ENCODE peak calls at places on chromosomes 3 and 15, in five cellular contexts. D is stomach, Z is body of pancreas, E is Panc1, W is IMR-90. T is an unnamed sample.

GRCh38 chr3:48301814-48302194 is 31.7 kb downstream of the SPINK8 start:
- DNase-seq in E (no peak), Z (peak; percentile 44), D (peak; percentile 26), W (peak; percentile 19), T (peak; percentile 1)

GRCh38 chr3:79154861-79155260 is 612.9 kb downstream of the ROBO1 start:
- DNase-seq in D (no peak), Z (no peak), W (no peak), E (no peak), T (no peak)

GRCh38 chr3:189186093-189186492 is 14.3 kb downstream of the TPRG1 start:
- DNase-seq in D (no peak), W (peak; percentile 15), E (no peak), Z (peak; percentile 41), T (peak; percentile 79)

GRCh38 chr15:74438696-74439316 is 5.0 kb upstream of the SEMA7A start:
- DNase-seq in E (peak; percentile 54), Z (peak; percentile 78), D (peak; percentile 77), W (peak; percentile 77), T (peak; percentile 53)

GRCh38 chr3:58568572-58569286 is 8.5 kb downstream of the FAM107A start:
- DNase-seq in E (no peak), W (peak; percentile 63), D (peak; percentile 83), Z (peak; percentile 82), T (peak; percentile 79)

GRCh38 chr3:31671456-31671855 is 138.7 kb downstream of the STT3B start:
- DNase-seq in Z (no peak), D (no peak), E (no peak), W (no peak), T (no peak)

GRCh38 chr3:186102687-186103086 is 6.2 kb downstream of the ETV5 start:
- DNase-seq in Z (no peak), E (no peak), W (peak; percentile 22), D (no peak), T (no peak)

GRCh38 chr3:87077354-87077753 is 86.4 kb upstream of the VGLL3 start:
- DNase-seq in E (no peak), W (no peak), D (no peak), Z (no peak), T (no peak)

GRCh38 chr3:52820741-52821140 is 9.7 kb downstream of the ITIH4 start:
- DNase-seq in D (no peak), E (no peak), W (peak; percentile 6), Z (peak; percentile 23), T (no peak)

GRCh38 chr3:127652246-127652995 is 20.3 kb upstream of the ABTB1 start:
- DNase-seq in W (peak; percentile 50), E (peak; percentile 36), D (peak; percentile 54), Z (peak; percentile 56), T (peak; percentile 38)

GRCh38 chr3:172464306-172464705 is 16.1 kb upstream of the GHSR start:
- DNase-seq in D (no peak), Z (no peak), W (no peak), E (no peak), T (no peak)

GRCh38 chr3:142213298-142213697 is 12.1 kb downstream of the GK5 start:
- DNase-seq in D (peak; percentile 46), E (no peak), Z (no peak), W (no peak), T (no peak)

GRCh38 chr3:42752961-42753360 is 20.1 kb downstream of the CCDC13 start:
- DNase-seq in W (no peak), D (peak; percentile 25), Z (no peak), E (no peak), T (no peak)

GRCh38 chr15:73941044-73941443 is 14.8 kb downstream of the LOXL1 start:
- DNase-seq in E (no peak), W (peak; percentile 97), D (no peak), Z (no peak), T (peak; percentile 94)

GRCh38 chr3:46095307-46095706 is 68.0 kb upstream of the XCR1 start:
- DNase-seq in W (no peak), Z (no peak), D (no peak), E (no peak), T (no peak)

GRCh38 chr3:38651153-38651789 is 1.8 kb upstream of the SCN5A start:
- DNase-seq in W (peak; percentile 52), Z (peak; percentile 76), E (peak; percentile 71), D (peak; percentile 68), T (peak; percentile 47)

GRCh38 chr15:64232400-64232799 is 69.6 kb upstream of the PPIB start:
- DNase-seq in W (peak; percentile 83), D (no peak), Z (no peak), E (no peak), T (peak; percentile 56)

GRCh38 chr3:190811775-190812480 is 50.6 kb downstream of the GMNC start:
- DNase-seq in Z (peak; percentile 67), W (peak; percentile 60), E (peak; percentile 56), D (no peak), T (peak; percentile 65)

GRCh38 chr15:66483131-66483566 is 14.4 kb downstream of the SNAPC5 start:
- DNase-seq in E (no peak), W (peak; percentile 52), Z (peak; percentile 78), D (no peak), T (no peak)

GRCh38 chr3:143601738-143602480 is 246.4 kb downstream of the SLC9A9 start:
- DNase-seq in W (peak; percentile 37), D (peak; percentile 27), Z (no peak), E (no peak), T (peak; percentile 90)

GRCh38 chr3:126134219-126134975 is 46.0 kb downstream of the ALDH1L1 start:
- DNase-seq in D (peak; percentile 60), E (peak; percentile 17), W (peak; percentile 36), Z (peak; percentile 73), T (peak; percentile 34)

GRCh38 chr3:79598594-79598993 is 169.2 kb downstream of the ROBO1 start:
- DNase-seq in W (no peak), E (no peak), D (no peak), Z (peak; percentile 9), T (peak; percentile 45)

GRCh38 chr3:188026191-188026968 is 127.6 kb upstream of the LPP start:
- DNase-seq in E (no peak), Z (peak; percentile 42), D (no peak), W (no peak), T (no peak)

GRCh38 chr15:99014803-99015676 is 7.4 kb upstream of the PGPEP1L start:
- DNase-seq in W (peak; percentile 72), D (peak; percentile 80), Z (peak; percentile 89), E (no peak), T (peak; percentile 43)

GRCh38 chr3:141115752-141116541 is 64.8 kb downstream of the SPSB4 start:
- DNase-seq in Z (no peak), D (no peak), E (no peak), W (no peak), T (no peak)
- H3K27ac ChIP-seq in Z (no peak overlapping the region), D (peak overlapping the region; percentile 58), E (no peak overlapping the region), W (peak overlapping the region; percentile 54), T (no peak overlapping the region)

DNA sequence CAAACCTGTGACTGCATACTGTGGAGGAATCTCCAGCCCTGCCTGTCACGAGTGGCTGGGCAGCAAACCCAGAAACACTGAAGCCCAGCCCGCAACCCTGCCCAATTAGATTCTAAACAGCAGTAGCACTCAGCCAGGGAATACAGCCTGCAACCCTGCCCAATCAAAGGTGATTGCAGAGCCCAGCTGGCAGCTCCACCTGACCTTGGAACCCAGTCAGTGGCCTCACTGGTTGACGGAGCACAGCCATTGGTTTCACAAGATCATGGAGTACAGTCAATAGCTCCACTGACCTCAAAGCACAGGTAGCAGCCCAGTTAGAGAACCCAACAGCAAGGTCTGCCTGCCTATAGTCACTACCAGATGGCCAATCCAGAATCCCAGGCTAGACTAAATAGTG is 35.2 kb upstream of the MYLK start:
- DNase-seq in Z (no peak), E (no peak), D (no peak), W (no peak), T (no peak)
- H3K27ac ChIP-seq in Z (no peak overlapping the region), E (no peak overlapping the region), D (no peak overlapping the region), W (no peak overlapping the region), T (no peak overlapping the region)

DNA sequence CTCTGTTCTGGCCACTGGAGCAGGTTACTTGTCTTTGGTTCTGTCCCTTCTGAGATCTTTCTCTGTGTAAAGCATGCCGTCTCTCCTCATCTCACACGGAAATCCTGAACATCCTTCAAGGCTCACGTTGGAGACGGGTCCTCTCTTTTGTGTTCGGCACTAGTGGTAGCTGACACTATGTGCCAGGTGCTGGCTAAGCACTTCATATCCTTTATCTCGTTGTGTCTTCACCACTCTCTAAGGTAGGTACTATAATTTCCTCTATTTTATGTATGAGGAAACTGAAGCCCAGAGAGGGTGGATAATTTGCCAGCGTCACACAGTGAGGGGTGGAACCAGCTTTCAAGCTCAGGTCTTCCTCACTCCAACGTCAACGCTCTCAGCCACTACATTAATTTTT is 1.2 kb downstream of the IFT122 start:
- DNase-seq in E (no peak), W (no peak), Z (no peak), D (no peak), T (no peak)
- H3K27ac ChIP-seq in E (peak overlapping the region; percentile 98), W (peak overlapping the region; percentile 81), Z (peak overlapping the region; percentile 93), D (peak overlapping the region; percentile 94), T (peak overlapping the region; percentile 93)

GRCh38 chr3:5258526-5258925 is 71.0 kb downstream of the EDEM1 start:
- DNase-seq in Z (no peak), W (no peak), E (no peak), D (no peak), T (no peak)

GRCh38 chr3:5264093-5264610 is 76.6 kb downstream of the EDEM1 start:
- DNase-seq in Z (no peak), D (no peak), W (peak; percentile 21), E (no peak), T (no peak)

GRCh38 chr3:5262507-5262906 is 75.0 kb downstream of the EDEM1 start:
- DNase-seq in W (no peak), E (no peak), Z (no peak), D (no peak), T (no peak)

GRCh38 chr3:5264896-5265770 is 77.6 kb downstream of the EDEM1 start:
- DNase-seq in W (peak; percentile 4), E (no peak), Z (no peak), D (no peak), T (no peak)

DNA sequence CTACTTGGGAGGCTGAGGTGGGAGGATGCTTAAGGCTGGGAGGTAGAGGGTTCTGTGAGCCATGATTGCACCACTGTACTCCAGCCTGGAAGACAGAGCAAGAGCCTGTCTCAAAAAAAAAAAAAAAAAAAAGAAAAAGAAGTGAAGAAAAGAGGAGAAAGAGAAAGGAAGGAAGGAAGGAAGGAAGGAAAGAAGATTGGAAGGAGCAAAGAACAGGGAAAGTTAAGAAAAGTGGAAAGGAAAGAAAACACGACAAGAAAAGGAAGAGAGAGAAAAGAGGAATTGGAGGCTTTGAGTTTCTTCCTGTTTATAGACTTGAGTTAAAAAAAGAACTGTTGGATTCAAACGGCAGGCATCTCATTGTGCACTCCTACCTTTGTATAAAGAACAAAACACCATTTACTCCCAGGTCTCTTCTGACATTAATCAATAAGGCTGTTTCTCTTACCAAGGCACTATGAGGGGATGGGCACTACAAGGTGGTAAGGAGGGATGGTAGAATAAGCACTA is 73.5 kb downstream of the EDEM1 start:
- DNase-seq in Z (no peak), E (no peak), W (no peak), D (no peak), T (no peak)
- H3K27ac ChIP-seq in Z (no peak overlapping the region), E (no peak overlapping the region), W (no peak overlapping the region), D (no peak overlapping the region), T (no peak overlapping the region)

DNA sequence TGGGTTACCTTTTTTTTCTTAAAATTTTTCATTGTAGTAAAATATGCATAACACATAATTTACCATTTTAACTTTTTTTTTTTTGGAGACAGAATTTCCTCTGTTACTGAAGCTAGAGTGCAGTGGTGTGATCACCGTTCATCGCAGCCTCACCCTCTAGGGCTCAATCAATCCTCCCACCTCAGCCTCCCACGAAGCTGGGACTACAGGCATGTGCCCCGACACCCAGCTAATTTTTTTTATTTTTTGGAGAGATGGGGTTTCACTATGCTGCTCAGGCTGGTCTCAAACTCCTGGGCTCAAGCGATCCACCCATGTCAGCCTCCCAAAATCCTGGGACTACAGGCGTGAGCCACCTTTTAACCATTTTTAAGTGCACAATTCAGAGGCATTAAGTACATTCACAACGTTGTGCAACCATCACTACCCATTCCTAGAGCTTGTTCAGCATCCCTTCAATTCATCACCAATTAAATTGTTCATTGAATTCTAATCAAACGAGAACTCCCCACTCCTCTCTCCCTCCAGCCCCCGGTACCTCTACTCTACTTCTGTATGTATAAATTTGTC is 44.6 kb downstream of the BHLHE40 start:
- DNase-seq in E (no peak), Z (no peak), D (no peak), W (no peak), T (no peak)
- H3K27ac ChIP-seq in E (peak overlapping the region; percentile 92), Z (peak overlapping the region; percentile 57), D (no peak overlapping the region), W (peak overlapping the region; percentile 81), T (peak overlapping the region; percentile 96)